ENCODE peak calls at places on chromosomes 13 and 19, in ten cellular contexts. X is endodermal cell, E is heart right ventricle, B is PC-9, O is upper lobe of left lung, R is colonic mucosa, I is cardiac muscle cell, Z is testis, C is psoas muscle, Y is Peyer's patch. M is an unnamed sample.

GRCh38 chr13:59299584-59299983 is 864.1 kb downstream of the DIAPH3 start:
- DNase-seq in X (no peak), E (no peak), B (no peak), O (no peak), R (no peak), I (no peak), Z (no peak), C (no peak), Y (no peak), M (no peak)

GRCh38 chr13:94707400-94708021 is 4.8 kb downstream of the SOX21 start:
- DNase-seq in X (peak; percentile 86), E (no peak), B (no peak), O (no peak), R (no peak), I (no peak), Z (no peak), C (no peak), Y (no peak), M (no peak)

GRCh38 chr13:113928701-113929627 is 44.9 kb downstream of the C13orf46 start:
- DNase-seq in X (peak; percentile 49), E (peak; percentile 82), B (no peak), O (peak; percentile 27), R (no peak), I (peak; percentile 91), Z (peak; percentile 83), C (peak; percentile 92), Y (peak; percentile 49), M (no peak)

GRCh38 chr19:35509861-35510625 is 3.4 kb downstream of the DMKN start:
- DNase-seq in X (peak; percentile 99), E (peak; percentile 79), B (peak; percentile 81), O (peak; percentile 92), R (peak; percentile 84), I (peak; percentile 61), Z (peak; percentile 77), C (peak; percentile 67), Y (peak; percentile 77), M (peak; percentile 89)

GRCh38 chr19:38173324-38174041 is 50.5 kb downstream of the DPF1 start:
- DNase-seq in X (no peak), E (peak; percentile 83), B (no peak), O (no peak), R (no peak), I (no peak), Z (no peak), C (peak; percentile 90), Y (peak; percentile 87), M (no peak)

GRCh38 chr19:35165200-35166058 is 10.9 kb downstream of the FXYD5 start:
- DNase-seq in X (no peak), E (no peak), B (no peak), O (no peak), R (no peak), I (no peak), Z (no peak), C (no peak), Y (no peak), M (no peak)

GRCh38 chr19:13881692-13882418 is 4.9 kb downstream of the NANOS3 start:
- DNase-seq in X (no peak), E (peak; percentile 44), B (no peak), O (peak; percentile 42), R (peak; percentile 60), I (peak; percentile 67), Z (peak; percentile 53), C (peak; percentile 48), Y (no peak), M (peak; percentile 65)

GRCh38 chr13:100828226-100828625 is 153.6 kb upstream of the TMTC4 start:
- DNase-seq in X (peak; percentile 72), E (no peak), B (no peak), O (no peak), R (no peak), I (peak; percentile 3), Z (no peak), C (no peak), Y (no peak), M (no peak)

GRCh38 chr13:35894636-35895035 is 236.5 kb downstream of the DCLK1 start:
- DNase-seq in X (no peak), E (no peak), B (no peak), O (no peak), R (no peak), I (no peak), Z (no peak), C (no peak), Y (no peak), M (no peak)

GRCh38 chr13:114032121-114032799 is 58.4 kb upstream of the C13orf46 start:
- DNase-seq in X (no peak), E (no peak), B (no peak), O (no peak), R (no peak), I (peak; percentile 79), Z (no peak), C (no peak), Y (no peak), M (no peak)

GRCh38 chr19:55579766-55580621 is 654 bp downstream of the ZNF579 start:
- DNase-seq in X (peak; percentile 74), E (peak; percentile 31), B (no peak), O (no peak), R (no peak), I (peak; percentile 44), Z (no peak), C (no peak), Y (no peak), M (no peak)

GRCh38 chr19:49438261-49438660 is 3.1 kb downstream of the SLC17A7 start:
- DNase-seq in X (no peak), E (no peak), B (no peak), O (no peak), R (no peak), I (no peak), Z (no peak), C (no peak), Y (no peak), M (no peak)
- H3K27me3 ChIP-seq in X (peaks cover 94% of the 10 kb centered on the region), E (peaks cover 86% of the 10 kb centered on the region), B (peaks cover 43% of the 10 kb centered on the region), O (peaks cover 56% of the 10 kb centered on the region), R (peaks cover 51% of the 10 kb centered on the region), I (peaks cover 78% of the 10 kb centered on the region), Z (no peaks in the 10 kb centered on the region), C (no peaks in the 10 kb centered on the region), Y (no peaks in the 10 kb centered on the region), M (peaks cover 81% of the 10 kb centered on the region)

DNA sequence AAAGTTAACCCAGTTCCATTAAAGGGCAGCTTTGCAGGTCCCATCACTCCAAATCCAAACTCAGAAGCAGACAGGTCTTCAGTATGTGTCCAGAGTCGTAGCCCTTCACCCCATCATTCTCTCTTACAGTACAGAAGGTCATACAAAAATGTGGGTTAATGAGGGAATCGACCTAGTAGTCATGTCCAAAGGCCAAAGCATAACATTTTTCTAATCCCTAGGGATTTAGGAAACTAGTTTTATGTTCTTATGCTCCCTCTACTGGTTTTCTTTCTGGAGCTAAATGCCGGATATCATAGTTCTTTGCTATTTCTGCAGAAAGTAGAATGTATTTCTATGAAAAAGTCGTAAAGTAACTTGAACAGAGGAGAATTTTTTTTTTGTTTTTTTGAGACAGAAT is 72.2 kb downstream of the DHRS12 start:
- DNase-seq in X (no peak), E (no peak), B (no peak), O (no peak), R (no peak), I (peak; percentile 82), Z (no peak), C (no peak), Y (no peak), M (no peak)
- TF ChIP-seq CTCF in X (peak; percentile 38), E (peak; percentile 62), B (peak; percentile 30), O (peak; percentile 13), R (no peak), I (peak; percentile 59), Z (peak; percentile 37), C (peak; percentile 31), Y (no peak), M (peak; percentile 33)

GRCh38 chr19:3696660-3696995 is 3.6 kb downstream of the PIP5K1C start:
- DNase-seq in X (no peak), E (no peak), B (no peak), O (no peak), R (no peak), I (no peak), Z (no peak), C (no peak), Y (no peak), M (no peak)

GRCh38 chr19:3695124-3695733 is 5.0 kb downstream of the PIP5K1C start:
- DNase-seq in X (peak; percentile 43), E (no peak), B (no peak), O (no peak), R (no peak), I (no peak), Z (no peak), C (no peak), Y (no peak), M (no peak)

GRCh38 chr19:3695986-3696659 is 4.1 kb downstream of the PIP5K1C start:
- DNase-seq in X (no peak), E (no peak), B (no peak), O (no peak), R (no peak), I (no peak), Z (no peak), C (no peak), Y (no peak), M (no peak)

GRCh38 chr19:3693030-3693925 is 7.0 kb downstream of the PIP5K1C start:
- DNase-seq in X (no peak), E (no peak), B (no peak), O (no peak), R (no peak), I (no peak), Z (no peak), C (no peak), Y (no peak), M (no peak)

DNA sequence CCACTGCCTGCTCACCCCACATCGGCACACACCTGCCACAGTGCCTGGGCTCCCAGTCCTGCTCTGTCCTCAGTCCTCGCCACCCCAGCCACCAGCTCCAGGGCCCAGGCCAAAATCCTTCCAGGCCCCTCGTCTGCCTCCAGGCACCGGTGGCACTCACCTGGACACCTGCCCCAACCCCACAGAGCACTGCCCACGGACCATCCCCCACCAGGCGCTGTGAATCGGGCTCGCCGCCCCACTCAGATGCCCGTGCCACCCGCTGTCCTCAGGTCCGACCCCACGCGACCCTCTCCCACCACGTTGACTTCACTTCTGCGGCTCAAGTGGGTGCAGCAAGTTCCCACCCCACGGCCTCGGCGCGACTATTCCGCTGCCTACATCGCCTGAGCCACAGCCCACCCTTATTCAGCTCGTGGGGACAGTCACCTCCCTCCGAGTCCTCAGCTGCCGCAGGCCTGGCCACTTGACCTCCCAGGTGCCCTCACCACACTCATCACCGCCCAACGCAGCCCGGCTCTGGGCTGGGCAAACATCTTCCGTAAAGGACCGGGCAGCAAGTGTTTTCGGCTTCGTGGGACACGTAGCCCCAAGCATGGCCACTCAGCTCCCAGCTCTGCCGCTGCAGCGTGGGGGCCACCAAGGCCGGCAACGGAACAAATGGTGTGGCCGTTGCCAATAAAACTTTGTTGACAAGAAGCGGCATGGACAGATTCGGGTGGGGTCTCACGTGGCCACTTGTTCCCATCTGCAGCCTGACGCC is 5.7 kb downstream of the PIP5K1C start:
- DNase-seq in X (no peak), E (no peak), B (no peak), O (no peak), R (no peak), I (no peak), Z (no peak), C (no peak), Y (no peak), M (no peak)
- H3K4me1 ChIP-seq in X (no peaks in the 10 kb centered on the region), E (no peaks in the 10 kb centered on the region), B (no peaks in the 10 kb centered on the region), O (peaks cover 23% of the 10 kb centered on the region), R (no peaks in the 10 kb centered on the region), I (peaks cover 7% of the 10 kb centered on the region), Z (peaks cover 16% of the 10 kb centered on the region), C (peaks cover 10% of the 10 kb centered on the region), Y (no peaks in the 10 kb centered on the region), M (peaks cover 20% of the 10 kb centered on the region)

DNA sequence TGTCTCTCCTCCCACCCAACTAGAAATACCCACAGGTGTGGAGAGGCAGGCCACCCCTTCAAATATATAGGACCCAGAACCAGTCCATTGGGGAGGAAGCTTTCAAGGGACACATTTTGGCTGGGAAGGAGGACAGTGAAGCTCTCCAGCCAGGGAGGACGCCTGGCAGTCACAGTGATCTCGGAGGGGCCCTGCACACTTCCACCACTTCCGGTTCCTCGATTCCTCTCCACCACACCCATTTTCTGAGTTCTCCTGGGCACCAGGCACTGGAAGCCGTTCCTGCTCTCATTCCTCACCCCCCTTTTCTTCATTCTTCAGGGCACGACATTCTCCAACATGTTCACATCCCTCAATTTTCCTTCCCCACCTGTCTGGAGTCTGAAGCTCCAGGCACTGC is 30.4 kb upstream of the CEACAM21 start:
- DNase-seq in X (no peak), E (no peak), B (no peak), O (no peak), R (no peak), I (no peak), Z (no peak), C (no peak), Y (no peak), M (no peak)
- H3K27me3 ChIP-seq in X (no peaks in the 10 kb centered on the region), E (peaks cover 20% of the 10 kb centered on the region), B (peaks cover 82% of the 10 kb centered on the region), O (no peaks in the 10 kb centered on the region), R (no peaks in the 10 kb centered on the region), I (no peaks in the 10 kb centered on the region), Z (no peaks in the 10 kb centered on the region), C (no peaks in the 10 kb centered on the region), Y (no peaks in the 10 kb centered on the region), M (no peaks in the 10 kb centered on the region)